ENCODE peak calls at places on chromosome 11, in four cellular contexts. K, L, G and V are unnamed samples.

GRCh38 chr11:125305346-125305745 is 140.8 kb downstream of the PKNOX2 start:
- DNase-seq in G (no peak), L (no peak), K (no peak), V (no peak)

GRCh38 chr11:106457727-106458126 is 380.3 kb downstream of the AASDHPPT start:
- DNase-seq in K (no peak), G (no peak), L (peak; percentile 89), V (no peak)

GRCh38 chr11:18395735-18396504 is 1.6 kb downstream of the LDHA start:
- DNase-seq in L (peak; percentile 99), G (peak; percentile 98), K (peak; percentile 100), V (peak; percentile 96)

GRCh38 chr11:78419327-78419726 is 1.7 kb upstream of the GAB2 start:
- DNase-seq in G (no peak), L (peak; percentile 99), K (peak; percentile 94), V (no peak)

GRCh38 chr11:88179141-88179540 is 3.9 kb upstream of the RAB38 start:
- DNase-seq in G (no peak), K (no peak), L (peak; percentile 61), V (peak; percentile 83)

GRCh38 chr11:62611705-62612365 is 740 bp downstream of the EML3 start:
- DNase-seq in L (peak; percentile 60), G (peak; percentile 71), K (peak; percentile 66), V (no peak)

GRCh38 chr11:113446938-113447337 is 28.3 kb downstream of the DRD2 start:
- DNase-seq in K (no peak), G (no peak), L (no peak), V (peak; percentile 96)

GRCh38 chr11:115234794-115235193 is 269.4 kb downstream of the CADM1 start:
- DNase-seq in L (no peak), G (no peak), K (no peak), V (no peak)

GRCh38 chr11:69374110-69374981 is 80.4 kb downstream of the MYEOV start:
- DNase-seq in L (no peak), K (peak; percentile 54), G (no peak), V (no peak)

GRCh38 chr11:2582958-2583604 is 116.7 kb downstream of the KCNQ1OT1 start:
- DNase-seq in K (no peak), L (no peak), G (no peak), V (no peak)

GRCh38 chr11:36155770-36156485 is 133.3 kb downstream of the COMMD9 start:
- DNase-seq in K (peak; percentile 70), G (no peak), L (peak; percentile 78), V (no peak)

GRCh38 chr11:8720868-8721739 is 38.5 kb downstream of the RPL27A start:
- DNase-seq in L (no peak), G (no peak), K (no peak), V (no peak)

GRCh38 chr11:4181780-4182721 is 87.5 kb downstream of the RRM1 start:
- DNase-seq in L (peak; percentile 49), G (peak; percentile 82), K (peak; percentile 54), V (no peak)

GRCh38 chr11:75858613-75859012 is 43.6 kb downstream of the UVRAG start:
- DNase-seq in L (peak; percentile 61), K (no peak), G (no peak), V (no peak)

GRCh38 chr11:124876818-124877630 is 11.8 kb downstream of the ROBO3 start:
- DNase-seq in K (peak; percentile 35), G (no peak), L (no peak), V (no peak)

GRCh38 chr11:101583180-101584128 is at the start of gene TRPC6:
- DNase-seq in L (peak; percentile 47), G (no peak), K (no peak), V (no peak)

GRCh38 chr11:73752216-73752867 is 8.5 kb downstream of the RAB6A start:
- DNase-seq in K (no peak), L (no peak), G (no peak), V (no peak)

GRCh38 chr11:121449123-121449522 is 3.0 kb upstream of the SORL1 start:
- DNase-seq in L (no peak), K (no peak), G (no peak), V (no peak)

GRCh38 chr11:117945047-117945820 is 16.0 kb upstream of the TMPRSS13 start:
- DNase-seq in L (no peak), G (no peak), K (peak; percentile 69), V (no peak)

GRCh38 chr11:125289419-125290088 is 125.0 kb downstream of the PKNOX2 start:
- DNase-seq in L (no peak), G (no peak), K (no peak), V (no peak)

GRCh38 chr11:115759622-115760527 is 255.7 kb upstream of the CADM1 start:
- DNase-seq in K (no peak), G (no peak), L (no peak), V (no peak)

GRCh38 chr11:32947985-32948384 is 55.4 kb downstream of the QSER1 start:
- DNase-seq in L (no peak), G (no peak), K (no peak), V (no peak)

GRCh38 chr11:41789376-41789775 is 329.9 kb upstream of the LRRC4C start:
- DNase-seq in L (no peak), G (no peak), K (no peak), V (no peak)

GRCh38 chr11:75073459-75074190 is 23.1 kb downstream of the OR2AT4 start:
- DNase-seq in L (no peak), G (peak; percentile 47), K (no peak), V (no peak)

GRCh38 chr11:59943996-59944395 is 5.8 kb downstream of the OOSP1 start:
- DNase-seq in K (no peak), L (no peak), G (peak; percentile 18), V (no peak)

GRCh38 chr11:118088531-118088930 is 1.8 kb upstream of the SMIM35 start:
- DNase-seq in G (no peak), L (no peak), K (peak; percentile 75), V (no peak)

GRCh38 chr11:28140689-28141455 is 32.7 kb downstream of the METTL15 start:
- DNase-seq in K (no peak), L (no peak), G (no peak), V (peak; percentile 33)

GRCh38 chr11:110712643-110713468 is 619 bp upstream of the ARHGAP20 start:
- DNase-seq in G (no peak), K (peak; percentile 77), L (peak; percentile 52), V (no peak)

GRCh38 chr11:35247428-35247827 is 108.5 kb downstream of the CD44 start:
- DNase-seq in G (no peak), K (no peak), L (no peak), V (no peak)

GRCh38 chr11:92492372-92492771 is 267.8 kb downstream of the FAT3 start:
- DNase-seq in L (no peak), G (no peak), K (no peak), V (no peak)

GRCh38 chr11:68373189-68373809 is 60.9 kb downstream of the LRP5 start:
- DNase-seq in G (no peak), L (peak; percentile 61), K (no peak), V (no peak)

GRCh38 chr11:93741882-93742226 is 382 bp downstream of the C11orf54 start:
- DNase-seq in K (no peak), L (peak; percentile 68), G (peak; percentile 59), V (no peak)

DNA sequence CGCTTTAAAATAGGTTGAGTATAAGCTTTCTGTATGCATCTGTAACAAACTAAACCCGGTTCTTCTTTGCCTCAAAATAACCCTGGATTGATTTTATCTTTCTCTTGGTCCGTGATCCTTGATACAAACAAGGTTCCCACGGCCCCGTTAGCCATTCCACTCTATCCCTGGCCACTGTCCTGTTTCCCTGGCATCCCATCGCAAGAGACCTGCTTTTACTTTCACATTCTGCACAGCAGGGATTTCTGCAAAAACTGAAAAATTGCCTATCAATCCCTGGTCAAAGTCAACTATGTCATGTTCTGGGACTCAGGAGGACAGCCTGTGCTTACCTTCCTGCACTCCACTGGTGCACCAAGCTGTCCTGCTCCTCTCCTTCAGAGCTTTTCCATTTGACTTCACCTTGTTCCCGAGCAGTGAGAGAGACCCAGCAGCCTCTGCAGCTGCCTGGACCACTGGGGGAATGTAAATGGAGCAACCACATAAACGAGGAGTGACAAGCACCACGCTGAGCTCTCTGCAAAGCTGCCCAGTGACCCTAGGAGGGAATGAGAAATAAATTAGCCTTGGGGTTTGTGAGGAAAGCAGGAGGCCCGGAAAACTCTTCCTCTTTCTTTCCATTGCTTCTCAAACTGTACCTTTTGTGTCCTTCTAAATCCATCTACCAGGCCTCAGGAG is 175.9 kb downstream of the NTM start:
- DNase-seq in L (no peak), G (no peak), K (no peak), V (no peak)
- H3K4me3 ChIP-seq in L (peak overlapping the region; percentile 41), G (no peak overlapping the region), K (no peak overlapping the region), V (no peak overlapping the region)

GRCh38 chr11:14607713-14608112 is 35.9 kb upstream of the PDE3B start:
- DNase-seq in L (no peak), G (no peak), K (no peak), V (no peak)
- H3K4me1 ChIP-seq in L (no peaks in the 10 kb centered on the region), G (no peaks in the 10 kb centered on the region), K (no peaks in the 10 kb centered on the region), V (no peaks in the 10 kb centered on the region)

DNA sequence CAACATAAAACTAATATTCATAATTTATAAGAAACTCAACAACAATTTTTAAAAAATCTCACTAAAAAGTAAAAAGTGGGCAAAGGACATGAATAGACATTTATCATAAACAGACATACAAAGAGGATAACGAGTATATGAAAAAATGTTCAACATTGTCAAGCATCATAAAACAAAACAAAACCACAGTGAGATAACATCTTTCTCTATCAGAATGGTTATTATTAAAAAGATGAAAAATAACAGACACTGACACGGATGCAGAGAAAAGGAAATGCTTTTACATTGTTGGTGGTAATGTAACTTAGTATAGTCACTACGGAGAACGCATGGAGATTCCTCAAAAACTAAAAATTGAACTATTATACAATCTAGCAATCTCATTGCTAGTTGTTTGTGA is 813.0 kb downstream of the LUZP2 start:
- DNase-seq in L (no peak), G (no peak), K (no peak), V (no peak)
- H3K9me1 ChIP-seq in L (no peaks in the 10 kb centered on the region), G (no peaks in the 10 kb centered on the region), K (no peaks in the 10 kb centered on the region), V (no peaks in the 10 kb centered on the region)

DNA sequence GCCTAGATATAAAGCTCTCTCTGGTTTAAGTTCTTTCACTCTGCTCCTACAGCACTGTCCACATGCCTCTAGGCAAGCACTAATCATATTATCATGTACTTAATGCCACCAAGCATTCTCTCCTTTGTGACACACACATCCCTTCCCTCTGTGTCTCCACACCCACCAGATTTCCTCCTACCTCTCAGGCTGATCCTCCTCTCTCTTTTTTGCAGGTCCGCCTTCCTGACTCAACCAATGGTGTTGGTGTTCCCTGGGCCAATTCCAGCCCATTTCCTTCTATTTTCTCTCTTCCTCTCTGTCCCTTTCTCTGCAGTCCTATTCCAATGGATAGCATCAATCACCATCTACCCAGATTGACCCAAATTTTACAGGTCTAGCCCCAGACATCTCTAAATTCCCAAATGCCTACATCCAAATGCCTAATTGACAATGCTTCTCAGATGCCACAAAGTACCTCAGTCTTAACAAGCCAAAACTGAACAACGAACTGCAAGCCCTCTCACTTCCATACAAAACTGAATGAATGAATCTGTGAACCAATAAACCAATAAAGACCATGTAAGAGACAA is 504 bp upstream of the ZNF215 start:
- DNase-seq in K (peak; percentile 26), G (peak; percentile 66), L (peak; percentile 16), V (no peak)
- H3K4me3 ChIP-seq in K (peak overlapping the region; percentile 88), G (peak overlapping the region; percentile 70), L (peak overlapping the region; percentile 65), V (peak overlapping the region; percentile 56)